ENCODE peak calls at places on chromosomes 1 and 21, in six cellular contexts. W is IMR-90, V is H9, R is trophoblast cell, C is H1, Q is neuronal stem cell. G is an unnamed sample.

GRCh38 chr1:193680247-193680923 is 494.0 kb upstream of the B3GALT2 start:
- DNase-seq in W (no peak), V (no peak), R (no peak), C (no peak), Q (no peak), G (peak; percentile 32)

GRCh38 chr1:202221911-202222909 is 28.6 kb downstream of the LGR6 start:
- DNase-seq in W (no peak), V (no peak), R (peak; percentile 39), C (no peak), Q (no peak), G (no peak)

GRCh38 chr21:36350282-36350910 is 30.4 kb downstream of the MORC3 start:
- DNase-seq in W (peak; percentile 81), V (no peak), R (peak; percentile 85), C (no peak), Q (no peak), G (peak; percentile 57)

GRCh38 chr1:94713472-94714141 is 106.5 kb upstream of the SLC44A3 start:
- DNase-seq in W (peak; percentile 99), V (peak; percentile 94), R (peak; percentile 63), C (peak; percentile 83), Q (no peak), G (peak; percentile 91)

GRCh38 chr1:22273686-22274681 is 131.1 kb upstream of the WNT4 start:
- DNase-seq in W (peak; percentile 4), V (no peak), R (peak; percentile 93), C (no peak), Q (no peak), G (peak; percentile 17)

GRCh38 chr1:247548847-247549246 is at the start of gene GCSAML:
- DNase-seq in W (no peak), V (no peak), R (no peak), C (no peak), Q (no peak), G (no peak)

GRCh38 chr1:171788696-171789095 is 7.2 kb downstream of the METTL13 start:
- DNase-seq in W (peak; percentile 88), V (no peak), R (no peak), C (no peak), Q (no peak), G (no peak)

GRCh38 chr1:116320846-116321245 is 52.2 kb upstream of the ATP1A1 start:
- DNase-seq in W (no peak), V (no peak), R (no peak), C (no peak), Q (no peak), G (no peak)

GRCh38 chr1:175204285-175204684 is 11.7 kb upstream of the KIAA0040 start:
- DNase-seq in W (no peak), V (no peak), R (no peak), C (no peak), Q (no peak), G (no peak)

GRCh38 chr1:5707566-5708178 is 284.6 kb downstream of the NPHP4 start:
- DNase-seq in W (no peak), V (peak; percentile 46), R (no peak), C (no peak), Q (no peak), G (no peak)

GRCh38 chr1:172254521-172255222 is 165.8 kb upstream of the C1orf105 start:
- DNase-seq in W (peak; percentile 92), V (no peak), R (peak; percentile 60), C (no peak), Q (no peak), G (peak; percentile 94)

GRCh38 chr1:223230161-223230881 is 87.3 kb upstream of the TLR5 start:
- DNase-seq in W (peak; percentile 93), V (peak; percentile 8), R (peak; percentile 74), C (no peak), Q (no peak), G (peak; percentile 70)

GRCh38 chr1:224377676-224378006 is 21.0 kb downstream of the CNIH4 start:
- DNase-seq in W (peak; percentile 84), V (no peak), R (peak; percentile 58), C (no peak), Q (no peak), G (peak; percentile 71)

GRCh38 chr1:172070055-172070454 is 228.8 kb downstream of the DNM3 start:
- DNase-seq in W (no peak), V (no peak), R (no peak), C (no peak), Q (no peak), G (no peak)

GRCh38 chr1:84442256-84442655 is 36.8 kb upstream of the RPF1 start:
- DNase-seq in W (peak; percentile 94), V (no peak), R (peak; percentile 87), C (no peak), Q (no peak), G (peak; percentile 85)

GRCh38 chr1:15577691-15578090 is 7.2 kb downstream of the AGMAT start:
- DNase-seq in W (no peak), V (no peak), R (no peak), C (no peak), Q (no peak), G (no peak)

GRCh38 chr1:913491-914252 is 10.1 kb upstream of the SAMD11 start:
- DNase-seq in W (no peak), V (no peak), R (no peak), C (peak; percentile 41), Q (no peak), G (no peak)

GRCh38 chr1:53640696-53641065 is 98.3 kb downstream of the GLIS1 start:
- DNase-seq in W (no peak), V (no peak), R (no peak), C (no peak), Q (no peak), G (no peak)

GRCh38 chr1:1788646-1789431 is 10.6 kb upstream of the NADK start:
- DNase-seq in W (peak; percentile 42), V (peak; percentile 58), R (peak; percentile 54), C (peak; percentile 64), Q (no peak), G (peak; percentile 72)

GRCh38 chr1:9271268-9271667 is 21.4 kb upstream of the SPSB1 start:
- DNase-seq in W (peak; percentile 22), V (no peak), R (no peak), C (no peak), Q (no peak), G (peak; percentile 72)

GRCh38 chr1:82920418-82921248 is 1078.3 kb downstream of the TTLL7 start:
- DNase-seq in W (no peak), V (no peak), R (peak; percentile 7), C (no peak), Q (no peak), G (peak; percentile 64)

DNA sequence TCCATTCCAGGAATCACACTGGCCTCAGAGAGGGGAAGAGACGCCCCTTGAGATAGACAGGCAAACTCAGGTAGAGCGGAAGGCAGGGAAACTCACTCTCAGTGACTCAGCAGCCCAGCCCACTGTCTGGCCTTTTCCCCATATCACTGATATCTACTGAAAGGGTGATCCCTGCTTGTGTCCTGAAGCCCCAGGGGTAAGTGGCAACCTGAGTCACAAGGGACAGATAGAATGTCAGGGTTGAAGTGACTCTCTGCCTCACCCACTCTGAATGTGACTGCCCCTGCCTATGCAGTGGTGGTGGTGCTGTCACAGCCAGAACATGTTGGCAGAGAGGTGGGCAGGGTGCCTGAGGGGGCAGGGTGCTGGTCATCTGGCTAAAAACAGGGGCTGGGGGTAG is 157.5 kb upstream of the FGGY start:
- DNase-seq in W (no peak), V (no peak), R (peak; percentile 81), C (no peak), Q (no peak), G (no peak)
- H3K4ac ChIP-seq in W (peak overlapping the region; percentile 44), V (no peak overlapping the region), R (peak overlapping the region; percentile 54), C (no peak overlapping the region), Q (no peak overlapping the region), G (peak overlapping the region; percentile 62)

DNA sequence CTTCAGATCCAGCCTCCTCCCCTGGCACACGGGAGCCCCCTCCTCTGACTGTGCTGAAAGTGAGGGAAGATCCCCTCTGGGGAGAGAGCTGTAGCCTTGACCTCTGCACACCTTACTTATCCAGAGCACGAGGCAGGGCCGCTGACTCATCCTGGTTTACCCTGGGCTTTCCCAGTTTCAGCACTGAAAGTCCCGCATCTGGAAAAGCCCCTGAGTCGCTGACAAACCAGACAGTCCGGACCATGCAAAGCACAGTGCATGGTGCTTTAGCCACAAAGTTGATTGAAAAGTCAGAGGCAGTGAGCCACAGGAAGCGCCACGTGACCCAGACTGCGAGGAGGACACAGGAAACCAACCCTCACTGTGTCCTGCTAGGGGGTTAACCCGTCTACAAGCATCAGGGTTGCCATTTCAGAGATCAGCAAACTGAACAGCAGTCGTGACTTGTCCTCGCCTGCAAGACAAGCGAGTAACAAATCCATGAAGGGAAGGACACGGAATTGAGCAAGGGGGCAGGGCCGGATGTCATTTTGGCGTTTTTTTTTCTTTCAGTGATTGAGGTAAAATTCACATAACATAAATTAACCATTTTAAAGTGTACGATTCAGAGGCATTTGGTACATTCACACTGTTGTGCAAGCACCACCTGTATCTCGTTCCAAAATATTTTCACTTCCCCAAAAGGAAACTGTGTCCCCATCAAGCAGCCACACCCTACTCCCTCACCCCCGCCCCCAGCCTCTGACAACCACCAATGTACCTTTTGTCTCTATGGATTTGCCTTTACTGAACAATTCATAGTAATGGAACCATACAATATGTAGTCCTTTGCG is 19.9 kb upstream of the IFNGR2 start:
- DNase-seq in W (peak; percentile 94), V (peak; percentile 45), R (peak; percentile 99), C (no peak), Q (no peak), G (peak; percentile 98)
- H2AFZ ChIP-seq in W (peak overlapping the region; percentile 85), V (no peak overlapping the region), R (no peak overlapping the region), C (peak overlapping the region; percentile 99), Q (peak overlapping the region; percentile 91), G (no peak overlapping the region)

DNA sequence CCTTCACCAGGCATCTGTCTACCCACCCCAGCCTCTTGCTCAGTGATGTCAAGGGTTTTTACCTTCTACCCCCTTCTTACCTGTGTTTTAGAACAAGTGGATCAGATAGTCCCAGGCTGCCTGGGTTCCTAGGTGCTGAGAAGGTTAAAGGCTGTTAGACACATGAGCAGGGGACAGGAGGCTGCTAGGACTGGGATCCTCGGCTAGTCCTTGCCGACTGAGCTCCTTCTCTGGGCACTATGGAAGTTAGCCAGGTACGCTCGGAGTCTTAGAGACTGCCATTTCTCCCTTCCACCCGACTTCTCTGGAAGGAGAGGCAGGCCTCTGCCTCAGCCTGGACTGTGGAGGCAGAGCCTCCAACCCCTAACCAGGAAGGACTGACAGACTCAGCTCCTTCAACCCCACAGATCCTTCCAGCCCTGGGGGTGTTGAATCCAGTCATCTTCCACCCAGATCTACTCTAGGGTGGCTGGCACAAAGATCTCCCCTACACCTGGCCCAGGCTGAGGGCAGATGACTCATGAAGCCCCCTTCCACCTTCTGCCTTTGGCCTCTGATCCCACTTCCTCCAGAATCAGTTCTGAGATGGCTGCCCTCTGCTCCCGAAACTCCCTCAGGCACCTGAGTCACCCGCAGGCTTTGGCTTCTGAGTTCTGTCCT is at the start of gene DYNLT4:
- DNase-seq in W (no peak), V (no peak), R (no peak), C (no peak), Q (no peak), G (no peak)
- H3K4me1 ChIP-seq in W (peaks cover 55% of the 10 kb centered on the region), V (peaks cover 10% of the 10 kb centered on the region), R (peaks cover 68% of the 10 kb centered on the region), C (peaks cover 10% of the 10 kb centered on the region), Q (peaks cover 40% of the 10 kb centered on the region), G (peaks cover 85% of the 10 kb centered on the region)

GRCh38 chr21:44704636-44705001 is 6.8 kb downstream of the TSPEAR start:
- DNase-seq in W (no peak), V (peak; percentile 74), R (no peak), C (peak; percentile 67), Q (no peak), G (no peak)

GRCh38 chr21:44703731-44704635 is 7.0 kb downstream of the KRTAP10-12 start:
- DNase-seq in W (no peak), V (no peak), R (no peak), C (no peak), Q (no peak), G (no peak)

GRCh38 chr21:44708213-44708865 is 3.0 kb downstream of the TSPEAR start:
- DNase-seq in W (no peak), V (peak; percentile 71), R (no peak), C (peak; percentile 69), Q (no peak), G (no peak)

GRCh38 chr21:44706706-44707615 is 4.4 kb downstream of the TSPEAR start:
- DNase-seq in W (no peak), V (no peak), R (no peak), C (peak; percentile 69), Q (no peak), G (no peak)

GRCh38 chr21:44706026-44706705 is 5.2 kb downstream of the TSPEAR start:
- DNase-seq in W (no peak), V (no peak), R (no peak), C (peak; percentile 56), Q (no peak), G (no peak)
- H3K4ac ChIP-seq in W (no peak overlapping the region), V (no peak overlapping the region), R (no peak overlapping the region), C (peak overlapping the region; percentile 100), Q (peak overlapping the region; percentile 38), G (no peak overlapping the region)